ENCODE peak calls at places on chromosomes 1 and 21, in four cellular contexts. One of them, this sample, is unnamed.

GRCh38 chr1:211928993-211929637 is 98.6 kb upstream of the LPGAT1 start:
- DNase-seq in MM.1S: no peak
- DNase-seq in fibroblast of pulmonary artery: peak
- DNase-seq in progenitor cell of endocrine pancreas: no peak
- DNase-seq in this sample: no peak

GRCh38 chr1:44033756-44034155 is 2.5 kb upstream of the SLC6A9 start:
- DNase-seq in MM.1S: no peak
- DNase-seq in fibroblast of pulmonary artery: no peak
- DNase-seq in progenitor cell of endocrine pancreas: no peak
- DNase-seq in this sample: no peak

GRCh38 chr1:201173736-201174135 is 16.9 kb upstream of the IGFN1 start:
- DNase-seq in MM.1S: no peak
- DNase-seq in fibroblast of pulmonary artery: no peak
- DNase-seq in progenitor cell of endocrine pancreas: no peak
- DNase-seq in this sample: no peak

GRCh38 chr1:183234660-183235476 is 48.8 kb downstream of the LAMC2 start:
- DNase-seq in MM.1S: no peak
- DNase-seq in progenitor cell of endocrine pancreas: no peak
- DNase-seq in fibroblast of pulmonary artery: peak
- DNase-seq in this sample: no peak

GRCh38 chr21:41638201-41638790 is 128.6 kb downstream of the RIPK4 start:
- DNase-seq in MM.1S: no peak
- DNase-seq in fibroblast of pulmonary artery: no peak
- DNase-seq in progenitor cell of endocrine pancreas: no peak
- DNase-seq in this sample: no peak

GRCh38 chr1:240194120-240194519 is 102.4 kb downstream of the FMN2 start:
- DNase-seq in MM.1S: no peak
- DNase-seq in progenitor cell of endocrine pancreas: no peak
- DNase-seq in fibroblast of pulmonary artery: peak
- DNase-seq in this sample: no peak

GRCh38 chr1:239091537-239091936 is 294.8 kb upstream of the CHRM3 start:
- DNase-seq in progenitor cell of endocrine pancreas: no peak
- DNase-seq in fibroblast of pulmonary artery: no peak
- DNase-seq in MM.1S: no peak
- DNase-seq in this sample: no peak

GRCh38 chr1:211320980-211321379 is 5.7 kb upstream of the TRAF5 start:
- DNase-seq in MM.1S: no peak
- DNase-seq in progenitor cell of endocrine pancreas: no peak
- DNase-seq in fibroblast of pulmonary artery: no peak
- DNase-seq in this sample: no peak

GRCh38 chr21:34890258-34890723 is 158.8 kb downstream of the RUNX1 start:
- DNase-seq in fibroblast of pulmonary artery: no peak
- DNase-seq in MM.1S: no peak
- DNase-seq in progenitor cell of endocrine pancreas: no peak
- DNase-seq in this sample: no peak
- TF ChIP-seq CTCF in fibroblast of pulmonary artery: no peak
- TF ChIP-seq CTCF in MM.1S: no peak
- TF ChIP-seq CTCF in progenitor cell of endocrine pancreas: no peak
- TF ChIP-seq CTCF in this sample: no peak

GRCh38 chr1:160956966-160957365 is 2.4 kb upstream of the ITLN2 start:
- DNase-seq in MM.1S: no peak
- DNase-seq in progenitor cell of endocrine pancreas: no peak
- DNase-seq in fibroblast of pulmonary artery: no peak
- DNase-seq in this sample: no peak

GRCh38 chr1:160953030-160953429 is 1.6 kb downstream of the ITLN2 start:
- DNase-seq in progenitor cell of endocrine pancreas: no peak
- DNase-seq in fibroblast of pulmonary artery: peak
- DNase-seq in MM.1S: no peak
- DNase-seq in this sample: no peak

GRCh38 chr1:160952129-160952510 is 2.5 kb downstream of the ITLN2 start:
- DNase-seq in MM.1S: peak
- DNase-seq in fibroblast of pulmonary artery: no peak
- DNase-seq in progenitor cell of endocrine pancreas: no peak
- DNase-seq in this sample: no peak

GRCh38 chr1:160951443-160952128 is 3.0 kb downstream of the ITLN2 start:
- DNase-seq in fibroblast of pulmonary artery: peak
- DNase-seq in MM.1S: peak
- DNase-seq in progenitor cell of endocrine pancreas: peak
- DNase-seq in this sample: peak

DNA sequence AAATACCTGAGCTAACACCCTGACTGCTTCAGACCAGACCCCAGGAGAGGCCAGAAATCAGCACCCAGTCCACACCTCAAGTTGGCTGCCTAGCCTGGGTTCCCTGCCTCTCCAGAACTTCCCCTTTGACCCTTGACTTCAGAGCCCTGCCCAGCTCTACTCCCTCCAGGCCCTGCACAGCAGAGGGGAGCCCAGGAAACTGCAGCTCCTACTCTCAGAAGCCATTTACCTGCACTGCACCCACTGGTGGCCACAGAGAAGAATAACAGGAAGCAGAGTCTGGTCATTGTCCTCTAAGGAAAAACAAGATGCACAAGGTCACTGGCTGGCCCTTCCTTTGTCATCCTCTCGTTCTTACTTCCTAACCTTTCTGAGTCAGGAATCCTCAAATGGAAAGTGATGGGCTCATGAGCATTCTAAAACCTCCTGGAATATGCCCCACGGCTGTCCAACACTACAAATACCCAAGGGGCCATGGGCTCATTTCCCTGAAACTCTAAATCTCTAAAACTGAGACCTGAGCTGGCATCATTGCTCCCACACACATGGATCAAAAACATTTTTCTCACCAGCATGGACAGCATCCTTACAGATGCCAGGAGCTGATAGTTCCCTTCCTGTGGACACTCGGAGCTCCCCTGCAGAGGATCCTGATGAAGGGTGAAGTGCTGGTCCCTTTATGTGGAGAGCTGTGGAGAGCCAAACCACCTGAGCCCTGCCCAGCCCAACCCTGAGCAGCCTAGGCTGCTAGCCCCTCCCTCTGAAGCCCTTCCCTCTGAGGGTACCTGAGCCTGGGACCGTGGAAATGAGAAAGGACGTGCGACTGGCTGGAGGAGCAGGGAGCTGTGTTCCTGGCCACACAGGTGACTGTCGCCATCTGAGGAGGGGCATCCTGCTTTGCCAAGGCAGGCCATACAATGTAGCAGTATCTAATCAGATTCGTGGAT is at the start of gene ITLN2:
- DNase-seq in progenitor cell of endocrine pancreas: peak
- DNase-seq in fibroblast of pulmonary artery: peak
- DNase-seq in MM.1S: peak
- DNase-seq in this sample: peak
- TF ChIP-seq CTCF in progenitor cell of endocrine pancreas: peak
- TF ChIP-seq CTCF in fibroblast of pulmonary artery: peak
- TF ChIP-seq CTCF in MM.1S: peak
- TF ChIP-seq CTCF in this sample: peak

GRCh38 chr1:154193821-154194220 is 1.9 kb upstream of the TPM3 start:
- DNase-seq in MM.1S: peak
- DNase-seq in progenitor cell of endocrine pancreas: no peak
- DNase-seq in fibroblast of pulmonary artery: peak
- DNase-seq in this sample: no peak

GRCh38 chr1:154198756-154199562 is 7.1 kb upstream of the TPM3 start:
- DNase-seq in fibroblast of pulmonary artery: peak
- DNase-seq in MM.1S: peak
- DNase-seq in progenitor cell of endocrine pancreas: peak
- DNase-seq in this sample: peak

DNA sequence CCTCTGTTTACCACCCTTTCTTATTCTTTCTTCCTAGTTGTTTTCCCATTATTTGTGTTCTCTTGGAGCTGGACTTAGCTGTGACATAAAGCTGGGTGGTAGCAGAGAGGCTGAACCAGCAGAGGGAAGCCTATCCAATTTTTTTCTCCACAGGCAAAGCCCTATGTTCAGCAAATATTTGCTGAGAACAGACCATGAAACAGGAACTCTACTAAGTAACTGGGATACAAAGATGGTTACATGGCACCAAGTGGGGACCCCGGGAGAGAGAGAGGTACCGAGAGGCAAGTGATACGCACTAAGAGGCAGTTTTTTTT is 6.6 kb downstream of the CFAP141 start:
- DNase-seq in MM.1S: no peak
- DNase-seq in fibroblast of pulmonary artery: no peak
- DNase-seq in progenitor cell of endocrine pancreas: no peak
- DNase-seq in this sample: no peak
- TF ChIP-seq CTCF in MM.1S: no peak
- TF ChIP-seq CTCF in fibroblast of pulmonary artery: peak
- TF ChIP-seq CTCF in progenitor cell of endocrine pancreas: no peak
- TF ChIP-seq CTCF in this sample: no peak

GRCh38 chr1:206430031-206430983 is 40.0 kb upstream of the IKBKE start:
- DNase-seq in MM.1S: peak
- DNase-seq in fibroblast of pulmonary artery: peak
- DNase-seq in progenitor cell of endocrine pancreas: no peak
- DNase-seq in this sample: peak
- TF ChIP-seq CTCF in MM.1S: no peak
- TF ChIP-seq CTCF in fibroblast of pulmonary artery: peak
- TF ChIP-seq CTCF in progenitor cell of endocrine pancreas: no peak
- TF ChIP-seq CTCF in this sample: no peak

GRCh38 chr1:5099018-5099417 is 444.6 kb downstream of the AJAP1 start:
- DNase-seq in MM.1S: no peak
- DNase-seq in progenitor cell of endocrine pancreas: no peak
- DNase-seq in fibroblast of pulmonary artery: no peak
- DNase-seq in this sample: no peak

GRCh38 chr1:5099558-5099957 is 445.1 kb downstream of the AJAP1 start:
- DNase-seq in progenitor cell of endocrine pancreas: no peak
- DNase-seq in fibroblast of pulmonary artery: no peak
- DNase-seq in MM.1S: no peak
- DNase-seq in this sample: no peak
- TF ChIP-seq CTCF in progenitor cell of endocrine pancreas: no peak
- TF ChIP-seq CTCF in fibroblast of pulmonary artery: no peak
- TF ChIP-seq CTCF in MM.1S: no peak
- TF ChIP-seq CTCF in this sample: no peak

GRCh38 chr1:170296211-170296610 is 150.5 kb downstream of the NTMT2 start:
- DNase-seq in MM.1S: no peak
- DNase-seq in fibroblast of pulmonary artery: no peak
- DNase-seq in progenitor cell of endocrine pancreas: no peak
- DNase-seq in this sample: no peak

GRCh38 chr1:170290971-170291370 is 145.2 kb downstream of the NTMT2 start:
- DNase-seq in progenitor cell of endocrine pancreas: no peak
- DNase-seq in fibroblast of pulmonary artery: no peak
- DNase-seq in MM.1S: no peak
- DNase-seq in this sample: no peak

GRCh38 chr1:170296642-170297041 is 150.9 kb downstream of the NTMT2 start:
- DNase-seq in fibroblast of pulmonary artery: peak
- DNase-seq in MM.1S: no peak
- DNase-seq in progenitor cell of endocrine pancreas: no peak
- DNase-seq in this sample: no peak
- TF ChIP-seq CTCF in fibroblast of pulmonary artery: no peak
- TF ChIP-seq CTCF in MM.1S: no peak
- TF ChIP-seq CTCF in progenitor cell of endocrine pancreas: no peak
- TF ChIP-seq CTCF in this sample: no peak

This sample was measured in GM13976.